ENCODE peak calls at places on chromosomes 12 and 14, in six cellular contexts. One of them, this sample, is unnamed.

GRCh38 chr12:15846887-15847286 is 35.3 kb upstream of the STRAP start:
- DNase-seq in right atrium auricular region: no peak
- DNase-seq in dorsolateral prefrontal cortex: no peak
- DNase-seq in psoas muscle: no peak
- DNase-seq in Peyer's patch: no peak
- DNase-seq in A549: no peak
- DNase-seq in this sample: no peak

GRCh38 chr14:56087824-56088571 is 30.2 kb upstream of the PELI2 start:
- DNase-seq in psoas muscle: no peak
- DNase-seq in Peyer's patch: no peak
- DNase-seq in right atrium auricular region: no peak
- DNase-seq in A549: no peak
- DNase-seq in dorsolateral prefrontal cortex: peak; percentile 16
- DNase-seq in this sample: no peak

GRCh38 chr14:104813286-104813685 is 12.4 kb downstream of the ZBTB42 start:
- DNase-seq in Peyer's patch: no peak
- DNase-seq in A549: no peak
- DNase-seq in right atrium auricular region: no peak
- DNase-seq in dorsolateral prefrontal cortex: no peak
- DNase-seq in psoas muscle: no peak
- DNase-seq in this sample: no peak

GRCh38 chr12:69897744-69898143 is 72.7 kb downstream of the MYRFL start:
- DNase-seq in A549: no peak
- DNase-seq in Peyer's patch: no peak
- DNase-seq in dorsolateral prefrontal cortex: no peak
- DNase-seq in psoas muscle: peak; percentile 61
- DNase-seq in right atrium auricular region: no peak
- DNase-seq in this sample: no peak

GRCh38 chr14:22303589-22304195 is 285.3 kb downstream of the DAD1 start:
- DNase-seq in Peyer's patch: no peak
- DNase-seq in psoas muscle: no peak
- DNase-seq in dorsolateral prefrontal cortex: no peak
- DNase-seq in right atrium auricular region: no peak
- DNase-seq in A549: no peak
- DNase-seq in this sample: no peak

GRCh38 chr12:1367331-1367730 is 227.1 kb downstream of the FBXL14 start:
- DNase-seq in dorsolateral prefrontal cortex: no peak
- DNase-seq in psoas muscle: no peak
- DNase-seq in Peyer's patch: no peak
- DNase-seq in right atrium auricular region: no peak
- DNase-seq in A549: no peak
- DNase-seq in this sample: no peak

GRCh38 chr12:106585237-106585834 is 2.5 kb downstream of the RFX4 start:
- DNase-seq in Peyer's patch: no peak
- DNase-seq in right atrium auricular region: no peak
- DNase-seq in psoas muscle: no peak
- DNase-seq in dorsolateral prefrontal cortex: no peak
- DNase-seq in A549: no peak
- DNase-seq in this sample: no peak

GRCh38 chr14:68736519-68736918 is 56.3 kb downstream of the ZFP36L1 start:
- DNase-seq in psoas muscle: no peak
- DNase-seq in Peyer's patch: no peak
- DNase-seq in right atrium auricular region: no peak
- DNase-seq in A549: no peak
- DNase-seq in dorsolateral prefrontal cortex: no peak
- DNase-seq in this sample: no peak

GRCh38 chr12:93245543-93245942 is 132.2 kb upstream of the NUDT4 start:
- DNase-seq in dorsolateral prefrontal cortex: no peak
- DNase-seq in psoas muscle: no peak
- DNase-seq in A549: no peak
- DNase-seq in right atrium auricular region: no peak
- DNase-seq in Peyer's patch: peak; percentile 63
- DNase-seq in this sample: no peak

GRCh38 chr14:92516966-92517350 is 3.4 kb downstream of the RIN3 start:
- DNase-seq in Peyer's patch: no peak
- DNase-seq in right atrium auricular region: no peak
- DNase-seq in dorsolateral prefrontal cortex: peak; percentile 45
- DNase-seq in A549: no peak
- DNase-seq in psoas muscle: no peak
- DNase-seq in this sample: peak; percentile 20

GRCh38 chr12:6921996-6922935 is 5.5 kb upstream of the ATN1 start:
- DNase-seq in A549: no peak
- DNase-seq in Peyer's patch: no peak
- DNase-seq in dorsolateral prefrontal cortex: no peak
- DNase-seq in psoas muscle: no peak
- DNase-seq in right atrium auricular region: no peak
- DNase-seq in this sample: no peak

GRCh38 chr12:90098132-90098779 is 389.6 kb upstream of the ATP2B1 start:
- DNase-seq in A549: no peak
- DNase-seq in dorsolateral prefrontal cortex: no peak
- DNase-seq in right atrium auricular region: no peak
- DNase-seq in Peyer's patch: no peak
- DNase-seq in psoas muscle: no peak
- DNase-seq in this sample: no peak

GRCh38 chr14:32932921-32933622 is 5.6 kb upstream of the NPAS3 start:
- DNase-seq in psoas muscle: peak; percentile 63
- DNase-seq in A549: no peak
- DNase-seq in right atrium auricular region: no peak
- DNase-seq in Peyer's patch: no peak
- DNase-seq in dorsolateral prefrontal cortex: no peak
- DNase-seq in this sample: peak; percentile 54

GRCh38 chr12:88141774-88142609 is at the start of the genes CEP290 and TMTC3:
- DNase-seq in right atrium auricular region: peak; percentile 96
- DNase-seq in Peyer's patch: peak; percentile 96
- DNase-seq in A549: peak; percentile 90
- DNase-seq in dorsolateral prefrontal cortex: peak; percentile 97
- DNase-seq in psoas muscle: peak; percentile 95
- DNase-seq in this sample: peak; percentile 96

DNA sequence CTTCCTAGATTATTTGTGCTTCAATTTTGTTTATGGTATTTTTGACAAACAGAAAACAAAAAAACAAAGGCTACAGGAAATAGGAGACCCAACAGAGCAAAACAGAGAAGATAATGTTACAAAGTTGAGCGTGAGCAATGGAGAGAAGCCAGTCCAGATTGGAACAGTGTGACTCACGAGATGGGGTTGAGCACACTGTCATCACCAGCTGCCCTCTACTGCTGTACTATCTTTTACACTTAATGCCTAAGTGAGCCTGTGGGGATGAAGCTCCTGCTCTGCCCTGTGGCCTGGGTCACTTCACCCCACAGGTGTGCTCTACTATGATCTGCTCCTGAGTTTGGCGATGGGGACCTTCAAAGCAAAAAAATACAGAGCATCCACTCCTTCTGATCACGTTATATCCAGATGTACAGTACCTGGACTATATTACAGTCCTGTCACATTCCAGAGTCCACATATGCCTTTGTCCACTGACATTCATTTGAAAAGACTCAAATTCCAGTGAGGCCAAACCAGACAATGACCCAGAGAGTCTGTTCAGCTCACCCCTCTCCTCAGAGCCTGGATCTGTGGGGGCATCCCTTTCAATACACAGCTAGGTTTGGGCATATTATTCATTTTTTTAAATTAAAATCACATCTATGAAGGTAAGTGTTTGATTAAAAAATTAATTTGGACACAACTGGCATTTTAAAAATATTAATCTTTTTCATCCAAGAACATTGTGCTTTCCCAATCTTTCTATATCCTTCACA is 4.4 kb downstream of the IPO8 start:
- DNase-seq in right atrium auricular region: no peak
- DNase-seq in dorsolateral prefrontal cortex: no peak
- DNase-seq in psoas muscle: peak; percentile 61
- DNase-seq in A549: peak; percentile 8
- DNase-seq in Peyer's patch: no peak
- DNase-seq in this sample: no peak
- H3K27ac ChIP-seq in right atrium auricular region: no peak overlapping the region
- H3K27ac ChIP-seq in dorsolateral prefrontal cortex: no peak overlapping the region
- H3K27ac ChIP-seq in psoas muscle: peak overlapping the region; percentile 82
- H3K27ac ChIP-seq in A549: peak overlapping the region; percentile 15
- H3K27ac ChIP-seq in Peyer's patch: no peak overlapping the region
- H3K27ac ChIP-seq in this sample: no peak overlapping the region

GRCh38 chr12:62582065-62582366 is 115.4 kb downstream of the MON2 start:
- DNase-seq in right atrium auricular region: no peak
- DNase-seq in A549: no peak
- DNase-seq in dorsolateral prefrontal cortex: no peak
- DNase-seq in psoas muscle: no peak
- DNase-seq in Peyer's patch: no peak
- DNase-seq in this sample: no peak
- TF ChIP-seq CTCF in right atrium auricular region: no peak
- TF ChIP-seq CTCF in A549: peak; percentile 18
- TF ChIP-seq CTCF in dorsolateral prefrontal cortex: peak; percentile 35
- TF ChIP-seq CTCF in psoas muscle: no peak
- TF ChIP-seq CTCF in Peyer's patch: no peak
- TF ChIP-seq CTCF in this sample: no peak

DNA sequence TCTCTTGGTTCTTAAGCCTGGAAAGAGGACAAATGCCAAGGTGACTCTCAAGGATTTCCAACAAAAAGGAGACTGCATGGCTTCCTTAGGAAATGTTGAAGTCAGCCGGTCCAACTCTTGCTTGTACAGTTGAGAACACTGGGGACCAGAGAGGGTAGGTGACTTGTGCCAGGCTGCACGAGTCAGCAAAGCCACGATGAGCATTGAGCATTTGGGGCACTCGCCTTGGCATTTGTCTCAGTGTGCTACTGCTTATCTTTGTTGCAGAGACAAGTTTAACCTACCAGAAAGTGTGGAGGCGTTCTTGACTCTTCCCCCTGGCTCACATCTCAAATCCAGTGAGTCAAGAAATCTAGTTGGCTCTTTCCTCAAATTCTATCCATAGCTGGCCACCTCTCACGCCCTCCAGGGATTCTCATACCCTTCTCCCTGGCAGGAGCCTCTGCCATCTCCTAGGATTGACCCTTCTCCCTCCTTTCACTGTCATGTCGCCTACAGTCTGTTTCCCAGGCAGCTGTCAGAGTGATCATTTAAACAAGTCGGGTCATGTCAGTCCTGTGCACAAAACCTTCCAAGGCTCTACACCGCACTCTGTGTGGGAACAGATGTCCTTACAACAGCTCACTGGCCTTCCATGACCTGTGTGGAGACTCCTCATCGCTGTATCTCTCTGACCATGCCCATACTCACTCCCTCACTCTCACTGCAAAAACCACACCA is 17.2 kb upstream of the KRT83 start:
- DNase-seq in right atrium auricular region: no peak
- DNase-seq in A549: no peak
- DNase-seq in dorsolateral prefrontal cortex: no peak
- DNase-seq in Peyer's patch: no peak
- DNase-seq in psoas muscle: no peak
- DNase-seq in this sample: no peak
- H3K27ac ChIP-seq in right atrium auricular region: no peak overlapping the region
- H3K27ac ChIP-seq in A549: peak overlapping the region; percentile 27
- H3K27ac ChIP-seq in dorsolateral prefrontal cortex: no peak overlapping the region
- H3K27ac ChIP-seq in Peyer's patch: no peak overlapping the region
- H3K27ac ChIP-seq in psoas muscle: no peak overlapping the region
- H3K27ac ChIP-seq in this sample: no peak overlapping the region

GRCh38 chr12:97275261-97276197 is 187.1 kb upstream of the RMST start:
- DNase-seq in right atrium auricular region: no peak
- DNase-seq in A549: no peak
- DNase-seq in psoas muscle: no peak
- DNase-seq in dorsolateral prefrontal cortex: peak; percentile 23
- DNase-seq in Peyer's patch: no peak
- DNase-seq in this sample: no peak
- TF ChIP-seq CTCF in right atrium auricular region: no peak
- TF ChIP-seq CTCF in A549: no peak
- TF ChIP-seq CTCF in psoas muscle: no peak
- TF ChIP-seq CTCF in dorsolateral prefrontal cortex: no peak
- TF ChIP-seq CTCF in Peyer's patch: no peak
- TF ChIP-seq CTCF in this sample: no peak

This sample was measured in upper lobe of right lung.